ENCODE peak calls at places on chromosomes 16 and 17, in nine cellular contexts. F, P, E, G, H, K, L, X and Z are unnamed samples.

GRCh38 chr17:17463821-17464220 is 13.0 kb upstream of the MED9 start:
- DNase-seq in K (no peak), L (no peak), F (no peak), X (no peak), G (no peak), P (no peak), H (no peak), E (no peak), Z (no peak)

GRCh38 chr16:84631153-84631466 is 13.2 kb upstream of the COTL1 start:
- DNase-seq in E (no peak), L (no peak), P (no peak), K (no peak), F (no peak), G (no peak), X (no peak), H (no peak), Z (no peak)

GRCh38 chr17:9725575-9725974 is 65.8 kb downstream of the DHRS7C start:
- DNase-seq in E (no peak), L (no peak), F (no peak), P (no peak), H (no peak), K (no peak), X (no peak), G (no peak), Z (no peak)

GRCh38 chr17:6994666-6995246 is 1.1 kb upstream of the ALOX12 start:
- DNase-seq in F (no peak), X (no peak), P (peak; percentile 41), E (no peak), H (no peak), K (no peak), G (no peak), L (no peak), Z (no peak)

GRCh38 chr17:15398736-15399331 is 57.4 kb upstream of the TEKT3 start:
- DNase-seq in K (no peak), G (no peak), H (no peak), L (peak; percentile 60), P (peak; percentile 80), E (no peak), X (no peak), F (peak; percentile 24), Z (peak; percentile 68)

GRCh38 chr17:36590082-36590481 is 1.6 kb upstream of the DHRS11 start:
- DNase-seq in X (no peak), H (no peak), E (no peak), P (no peak), G (no peak), L (no peak), F (peak; percentile 92), K (no peak), Z (peak; percentile 23)

GRCh38 chr17:74212913-74213791 is at the start of gene TTYH2:
- DNase-seq in K (peak; percentile 77), E (peak; percentile 34), X (peak; percentile 71), P (peak; percentile 90), L (peak; percentile 82), G (peak; percentile 68), F (peak; percentile 85), H (peak; percentile 57), Z (peak; percentile 81)

GRCh38 chr16:86016201-86016965 is 117.4 kb downstream of the IRF8 start:
- DNase-seq in X (no peak), P (peak; percentile 49), E (no peak), H (no peak), G (no peak), K (peak; percentile 76), L (peak; percentile 65), F (peak; percentile 83), Z (peak; percentile 65)

GRCh38 chr16:89922477-89922883 is 662 bp upstream of the TUBB3 start:
- DNase-seq in L (peak; percentile 90), G (no peak), K (no peak), F (peak; percentile 96), X (peak; percentile 80), E (no peak), P (peak; percentile 92), H (no peak), Z (peak; percentile 95)

GRCh38 chr17:44901323-44901965 is 2.2 kb upstream of the EFTUD2 start:
- DNase-seq in X (no peak), F (no peak), K (no peak), E (no peak), G (no peak), L (peak; percentile 60), P (peak; percentile 85), H (no peak), Z (peak; percentile 80)

GRCh38 chr17:71260366-71260765 is 860.5 kb upstream of the SOX9 start:
- DNase-seq in L (peak; percentile 48), H (no peak), P (peak; percentile 4), K (no peak), G (no peak), X (no peak), E (no peak), F (no peak), Z (peak; percentile 7)

GRCh38 chr17:81459224-81459623 is 53.4 kb downstream of the ACTG1 start:
- DNase-seq in G (no peak), H (no peak), K (no peak), P (no peak), F (peak; percentile 94), X (no peak), L (no peak), E (no peak), Z (no peak)

GRCh38 chr17:72725432-72726068 is 366.9 kb downstream of the SLC39A11 start:
- DNase-seq in E (peak; percentile 10), X (no peak), L (peak; percentile 44), G (no peak), F (peak; percentile 42), H (peak; percentile 14), P (peak; percentile 64), K (peak; percentile 63), Z (peak; percentile 68)

GRCh38 chr17:68498479-68499326 is 13.5 kb upstream of the PRKAR1A start:
- DNase-seq in X (no peak), G (no peak), F (peak; percentile 20), K (no peak), H (no peak), P (no peak), L (no peak), E (no peak), Z (peak; percentile 15)

GRCh38 chr17:44209786-44210341 is 9.6 kb downstream of the UBTF start:
- DNase-seq in G (no peak), K (no peak), X (no peak), E (no peak), P (no peak), L (no peak), F (peak; percentile 71), H (no peak), Z (no peak)

GRCh38 chr17:43907425-43907981 is at the start of gene MPP2:
- DNase-seq in X (no peak), H (peak; percentile 44), E (peak; percentile 39), G (peak; percentile 38), K (peak; percentile 77), P (peak; percentile 76), L (peak; percentile 54), F (peak; percentile 77), Z (peak; percentile 52)

GRCh38 chr16:67068212-67068753 is 39.3 kb downstream of the CBFB start:
- DNase-seq in G (no peak), H (no peak), L (no peak), F (no peak), E (no peak), P (peak; percentile 37), X (no peak), K (no peak), Z (peak; percentile 60)

GRCh38 chr17:29111816-29112499 is 68.2 kb downstream of the MYO18A start:
- DNase-seq in P (peak; percentile 65), G (no peak), X (no peak), K (peak; percentile 69), H (peak; percentile 37), L (peak; percentile 65), F (peak; percentile 87), E (peak; percentile 39), Z (peak; percentile 56)

GRCh38 chr16:57998484-57998883 is 2.0 kb downstream of the ZNF319 start:
- DNase-seq in F (peak; percentile 96), G (peak; percentile 48), L (peak; percentile 49), K (no peak), P (no peak), H (peak; percentile 50), E (peak; percentile 24), X (no peak), Z (peak; percentile 53)